ENCODE peak calls at places on chromosomes 13 and 19, in eight cellular contexts. G, M, D, V, H, L, E and Y are unnamed samples.

GRCh38 chr19:41339936-41340335 is 13.8 kb downstream of the TGFB1 start:
- DNase-seq in G (no peak), M (peak; percentile 36), D (peak; percentile 83), V (no peak), H (no peak), L (no peak), E (no peak), Y (no peak)

GRCh38 chr19:1000095-1000494 is at the start of gene GRIN3B:
- DNase-seq in G (peak; percentile 87), M (peak; percentile 90), D (peak; percentile 80), V (peak; percentile 89), H (no peak), L (no peak), E (peak; percentile 43), Y (peak; percentile 41)

GRCh38 chr19:4376245-4376990 is 23.9 kb downstream of the SH3GL1 start:
- DNase-seq in G (no peak), M (peak; percentile 57), D (no peak), V (no peak), H (no peak), L (no peak), E (no peak), Y (no peak)

GRCh38 chr13:81602236-81602635 is 1261.3 kb upstream of the SPRY2 start:
- DNase-seq in G (no peak), M (no peak), D (no peak), V (no peak), H (no peak), L (no peak), E (no peak), Y (no peak)

GRCh38 chr19:17398902-17399527 is 5.0 kb upstream of the CCDC194 start:
- DNase-seq in G (peak; percentile 85), M (no peak), D (no peak), V (peak; percentile 22), H (no peak), L (no peak), E (no peak), Y (no peak)

GRCh38 chr13:44359983-44360375 is 13.6 kb upstream of the SERP2 start:
- DNase-seq in G (no peak), M (no peak), D (no peak), V (no peak), H (no peak), L (no peak), E (no peak), Y (peak; percentile 33)

GRCh38 chr19:13902993-13903555 is 2.8 kb downstream of the BRME1 start:
- DNase-seq in G (no peak), M (peak; percentile 65), D (no peak), V (peak; percentile 59), H (no peak), L (no peak), E (no peak), Y (no peak)

GRCh38 chr13:30735025-30735967 is at the start of gene ALOX5AP:
- DNase-seq in G (no peak), M (no peak), D (no peak), V (no peak), H (no peak), L (peak; percentile 72), E (no peak), Y (no peak)

GRCh38 chr13:109156181-109156935 is 526.9 kb downstream of the MYO16 start:
- DNase-seq in G (no peak), M (no peak), D (no peak), V (no peak), H (peak; percentile 66), L (no peak), E (no peak), Y (no peak)

GRCh38 chr19:51158474-51159129 is 16.5 kb downstream of the SIGLEC7 start:
- DNase-seq in G (peak; percentile 73), M (peak; percentile 93), D (peak; percentile 41), V (peak; percentile 47), H (peak; percentile 33), L (no peak), E (peak; percentile 42), Y (peak; percentile 36)

GRCh38 chr19:8336072-8336569 is 6.9 kb downstream of the KANK3 start:
- DNase-seq in G (no peak), M (peak; percentile 62), D (no peak), V (no peak), H (no peak), L (no peak), E (no peak), Y (no peak)

GRCh38 chr19:48396010-48396870 is 2.8 kb downstream of the GRIN2D start:
- DNase-seq in G (peak; percentile 35), M (no peak), D (no peak), V (no peak), H (no peak), L (no peak), E (no peak), Y (no peak)

GRCh38 chr19:898663-899062 is 5.4 kb downstream of the RNU6-9 start:
- DNase-seq in G (no peak), M (peak; percentile 79), D (no peak), V (peak; percentile 52), H (no peak), L (no peak), E (no peak), Y (no peak)

GRCh38 chr19:18364826-18365528 is 21.0 kb upstream of the GDF15 start:
- DNase-seq in G (peak; percentile 86), M (peak; percentile 78), D (peak; percentile 71), V (peak; percentile 86), H (peak; percentile 89), L (no peak), E (peak; percentile 97), Y (peak; percentile 96)

GRCh38 chr13:50353651-50354415 is 338.6 kb downstream of the KCNRG start:
- DNase-seq in G (no peak), M (no peak), D (no peak), V (no peak), H (no peak), L (no peak), E (no peak), Y (no peak)

GRCh38 chr13:91609353-91609752 is 210.9 kb downstream of the GPC5 start:
- DNase-seq in G (no peak), M (no peak), D (no peak), V (peak; percentile 34), H (no peak), L (no peak), E (no peak), Y (no peak)

GRCh38 chr13:74131206-74131605 is 3.0 kb downstream of the KLF12 start:
- DNase-seq in G (no peak), M (no peak), D (no peak), V (no peak), H (no peak), L (no peak), E (peak; percentile 58), Y (no peak)

GRCh38 chr13:40271511-40271910 is 394.9 kb downstream of the FOXO1 start:
- DNase-seq in G (no peak), M (no peak), D (no peak), V (no peak), H (no peak), L (no peak), E (no peak), Y (no peak)

DNA sequence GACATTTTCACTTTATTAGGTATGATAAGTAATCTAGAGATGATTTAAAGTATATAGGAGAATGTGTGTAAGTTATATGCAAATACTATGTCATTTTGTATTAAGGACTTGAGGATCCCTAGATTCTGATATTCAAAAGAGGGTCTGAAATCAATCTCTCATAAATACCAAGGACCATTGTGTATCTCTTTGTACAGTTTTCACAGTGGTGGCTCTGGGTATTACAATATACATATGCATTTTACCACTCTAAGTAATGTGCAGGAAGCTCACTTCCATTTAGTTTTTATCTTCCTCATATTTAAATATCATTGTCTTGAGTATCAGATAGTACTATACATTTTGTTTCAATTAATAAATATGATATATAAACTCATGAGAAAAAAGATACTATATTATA is 862.6 kb upstream of the PCDH20 start:
- DNase-seq in G (no peak), M (no peak), D (no peak), V (no peak), H (no peak), L (no peak), E (no peak), Y (no peak)
- H3K4me1 ChIP-seq in G (no peaks in the 10 kb centered on the region), M (no peaks in the 10 kb centered on the region), D (no peaks in the 10 kb centered on the region), V (no peaks in the 10 kb centered on the region), H (no peaks in the 10 kb centered on the region), L (no peaks in the 10 kb centered on the region), E (no peaks in the 10 kb centered on the region), Y (no peaks in the 10 kb centered on the region)

GRCh38 chr13:101289764-101290163 is 126.5 kb downstream of the NALCN start:
- DNase-seq in G (no peak), M (peak; percentile 89), D (no peak), V (peak; percentile 79), H (no peak), L (no peak), E (no peak), Y (no peak)
- TF ChIP-seq REST in G (no peak), M (no peak), D (no peak), V (no peak), H (no peak), L (no peak), E (no peak), Y (no peak)

GRCh38 chr19:55252760-55253159 is 6.1 kb downstream of the PPP6R1 start:
- DNase-seq in G (no peak), M (no peak), D (no peak), V (no peak), H (no peak), L (no peak), E (no peak), Y (no peak)

GRCh38 chr19:55250262-55251036 is 8.4 kb downstream of the PPP6R1 start:
- DNase-seq in G (no peak), M (no peak), D (no peak), V (no peak), H (no peak), L (no peak), E (no peak), Y (no peak)

GRCh38 chr19:55253264-55253663 is 5.6 kb downstream of the PPP6R1 start:
- DNase-seq in G (no peak), M (no peak), D (no peak), V (no peak), H (no peak), L (no peak), E (no peak), Y (no peak)

GRCh38 chr19:55249841-55250240 is 9.0 kb downstream of the PPP6R1 start:
- DNase-seq in G (no peak), M (no peak), D (no peak), V (no peak), H (no peak), L (no peak), E (no peak), Y (no peak)

GRCh38 chr19:55251296-55252081 is 7.3 kb downstream of the PPP6R1 start:
- DNase-seq in G (no peak), M (no peak), D (no peak), V (peak; percentile 9), H (no peak), L (no peak), E (no peak), Y (no peak)
- H3K4me1 ChIP-seq in G (peaks cover 50% of the 10 kb centered on the region), M (peaks cover 19% of the 10 kb centered on the region), D (peaks cover 39% of the 10 kb centered on the region), V (peaks cover 33% of the 10 kb centered on the region), H (peaks cover 45% of the 10 kb centered on the region), L (peaks cover 27% of the 10 kb centered on the region), E (peaks cover 59% of the 10 kb centered on the region), Y (peaks cover 12% of the 10 kb centered on the region)

DNA sequence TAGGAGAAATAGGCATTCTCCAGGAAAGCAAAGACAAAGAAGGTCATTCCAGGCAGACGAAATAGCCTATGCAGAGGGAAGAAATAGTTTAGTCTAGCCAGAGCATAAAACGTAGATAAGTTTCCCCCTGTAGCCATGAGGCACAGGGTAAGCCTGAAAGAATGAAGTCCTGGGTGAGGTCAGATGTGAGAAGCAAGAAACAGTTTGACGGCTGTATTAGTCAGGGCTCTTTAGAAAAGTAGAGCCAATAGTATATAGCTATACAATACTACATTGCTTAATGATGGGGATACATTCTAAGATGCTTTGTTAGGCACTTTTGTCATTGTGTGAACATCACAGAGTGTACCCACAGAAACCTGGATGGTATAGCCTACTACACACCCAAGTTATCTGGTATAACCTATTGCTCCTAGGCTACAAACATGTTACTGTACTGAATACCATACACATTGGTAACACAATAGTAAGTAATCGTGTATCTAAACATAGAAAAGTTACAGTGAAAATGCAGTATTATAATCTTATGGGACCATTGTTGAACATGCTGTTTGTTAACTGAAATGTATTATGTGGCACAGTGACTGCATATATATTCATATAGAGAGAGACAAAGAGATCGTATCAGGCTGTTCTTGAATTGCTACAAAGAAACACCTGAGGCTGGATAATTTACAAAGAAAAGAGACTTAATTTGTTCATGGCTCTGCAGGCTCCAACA is 59.3 kb upstream of the WDFY2 start:
- DNase-seq in G (no peak), M (no peak), D (no peak), V (no peak), H (no peak), L (no peak), E (no peak), Y (no peak)
- TF ChIP-seq REST in G (no peak), M (no peak), D (no peak), V (no peak), H (no peak), L (no peak), E (no peak), Y (no peak)